ENCODE peak calls at places on chromosome 5, in five cellular contexts. F, D, X, O and L are unnamed samples.

GRCh38 chr5:154534457-154535050 is 56.5 kb upstream of the HAND1 start:
- DNase-seq in F (no peak), D (no peak), X (no peak), O (no peak), L (no peak)

GRCh38 chr5:138890686-138891085 is 15.6 kb upstream of the LRRTM2 start:
- DNase-seq in F (no peak), D (no peak), X (no peak), O (no peak), L (no peak)

GRCh38 chr5:134738963-134739661 is 764 bp downstream of the CAMLG start:
- DNase-seq in F (no peak), D (peak; percentile 48), X (peak; percentile 39), O (no peak), L (no peak)

GRCh38 chr5:118088448-118088847 is 899.9 kb downstream of the DTWD2 start:
- DNase-seq in F (no peak), D (no peak), X (no peak), O (no peak), L (no peak)

GRCh38 chr5:171336486-171337206 is 27.6 kb downstream of the TLX3 start:
- DNase-seq in F (no peak), D (no peak), X (peak; percentile 52), O (peak; percentile 49), L (no peak)

GRCh38 chr5:154368041-154368800 is 77.6 kb upstream of the SAP30L start:
- DNase-seq in F (no peak), D (no peak), X (no peak), O (no peak), L (no peak)

GRCh38 chr5:41156739-41157138 is 56.6 kb downstream of the C6 start:
- DNase-seq in F (no peak), D (peak; percentile 47), X (no peak), O (no peak), L (no peak)

GRCh38 chr5:66324357-66324756 is 180.3 kb downstream of the SREK1 start:
- DNase-seq in F (no peak), D (peak; percentile 31), X (no peak), O (peak; percentile 59), L (no peak)

GRCh38 chr5:10448754-10449345 is 7.2 kb downstream of the ROPN1L start:
- DNase-seq in F (no peak), D (no peak), X (no peak), O (no peak), L (no peak)

GRCh38 chr5:56745864-56746263 is 69.5 kb upstream of the MAP3K1 start:
- DNase-seq in F (no peak), D (no peak), X (no peak), O (no peak), L (no peak)